ENCODE peak calls at places on chromosomes 4 and X, in five cellular contexts. J is EH, O is BJ, U is NAMALWA, P is type B pancreatic cell. Y is an unnamed sample.
A peak's percentile ranks its signal among the peaks of the same experiment; 100 is the strongest.

GRCh38 chrX:109911046-109911445 is 91.9 kb upstream of the TMEM164 start:
- DNase-seq in U (no peak), J (peak; percentile 2), O (no peak), P (no peak), Y (no peak)

GRCh38 chrX:8147216-8147615 is 23.9 kb downstream of the VCX2 start:
- DNase-seq in O (no peak), P (no peak), U (no peak), J (no peak), Y (no peak)

GRCh38 chrX:83160096-83160495 is 348.0 kb upstream of the POU3F4 start:
- DNase-seq in P (no peak), U (no peak), J (no peak), O (no peak), Y (no peak)

GRCh38 chr4:116639070-116639577 is 446.3 kb downstream of the TRAM1L1 start:
- DNase-seq in P (no peak), O (no peak), J (no peak), U (no peak), Y (no peak)

GRCh38 chrX:49053223-49054072 is 5.4 kb upstream of the CCDC120 start:
- DNase-seq in J (peak; percentile 14), O (no peak), P (peak; percentile 78), U (no peak), Y (peak; percentile 61)

GRCh38 chr4:152594981-152595916 is 59.4 kb upstream of the FBXW7 start:
- DNase-seq in O (no peak), U (peak; percentile 68), J (no peak), P (no peak), Y (no peak)

GRCh38 chr4:41745292-41746024 is 3.1 kb downstream of the PHOX2B start:
- DNase-seq in P (no peak), O (no peak), J (no peak), U (no peak), Y (no peak)

GRCh38 chr4:10897076-10897475 is 212.5 kb upstream of the CLNK start:
- DNase-seq in U (no peak), P (no peak), O (no peak), J (no peak), Y (no peak)

GRCh38 chrX:122868626-122869025 is 315.5 kb upstream of the GRIA3 start:
- DNase-seq in J (peak; percentile 55), P (no peak), O (peak; percentile 9), U (no peak), Y (no peak)

GRCh38 chr4:161762796-161763195 is 401.0 kb downstream of the FSTL5 start:
- DNase-seq in O (peak; percentile 15), J (peak; percentile 4), U (no peak), P (no peak), Y (no peak)

GRCh38 chrX:68669872-68670271 is 22.4 kb downstream of the STARD8 start:
- DNase-seq in J (peak; percentile 61), P (no peak), U (no peak), O (no peak), Y (no peak)

GRCh38 chrX:120361906-120362305 is at the start of gene ATP1B4:
- DNase-seq in P (no peak), J (no peak), O (no peak), U (no peak), Y (no peak)

GRCh38 chr4:7759635-7760034 is 180.0 kb downstream of the AFAP1 start:
- DNase-seq in O (no peak), J (no peak), U (no peak), P (no peak), Y (no peak)

GRCh38 chrX:65932173-65933084 is 107.5 kb downstream of the VSIG4 start:
- DNase-seq in U (peak; percentile 26), O (no peak), J (no peak), P (no peak), Y (peak; percentile 0)

GRCh38 chrX:129721870-129722269 is 16.9 kb upstream of the XPNPEP2 start:
- DNase-seq in O (no peak), U (no peak), P (no peak), J (no peak), Y (no peak)

GRCh38 chrX:19539665-19540064 is 24.4 kb upstream of the MAP3K15 start:
- DNase-seq in J (no peak), U (no peak), O (no peak), P (no peak), Y (no peak)

GRCh38 chrX:68568136-68568535 is 69.3 kb downstream of the YIPF6 start:
- DNase-seq in O (no peak), J (no peak), P (no peak), U (no peak), Y (no peak)

GRCh38 chr4:185711764-185712163 is 100.2 kb downstream of the SORBS2 start:
- DNase-seq in J (peak; percentile 45), O (no peak), U (no peak), P (no peak), Y (no peak)

GRCh38 chrX:2883770-2884169 is 45.4 kb downstream of the ARSD start:
- DNase-seq in P (no peak), U (no peak), J (no peak), O (no peak), Y (no peak)

GRCh38 chr4:8225704-8226443 is 26.8 kb downstream of the SH3TC1 start:
- DNase-seq in P (no peak), O (no peak), U (no peak), J (no peak), Y (no peak)

GRCh38 chr4:48032721-48033120 is 16.1 kb downstream of the NIPAL1 start:
- DNase-seq in P (no peak), U (no peak), O (no peak), J (no peak), Y (no peak)

GRCh38 chr4:122163767-122164166 is 11.6 kb downstream of the BLTP1 start:
- DNase-seq in O (no peak), J (peak; percentile 4), U (no peak), P (no peak), Y (no peak)

GRCh38 chr4:139654516-139654915 is 11.1 kb upstream of the MGST2 start:
- DNase-seq in U (no peak), P (no peak), J (no peak), O (no peak), Y (no peak)

Y was measured in Daoy.